ENCODE peak calls at places on chromosomes 13 and 19, in four cellular contexts. H, O, Q and D are unnamed samples.
A peak's percentile ranks its signal among the peaks of the same experiment; 100 is the strongest.

GRCh38 chr19:827710-828321 is at the start of gene AZU1:
- DNase-seq in H (no peak), Q (no peak), O (no peak), D (no peak)

GRCh38 chr13:76693086-76693485 is 193.1 kb downstream of the KCTD12 start:
- DNase-seq in O (no peak), Q (no peak), H (no peak), D (no peak)

GRCh38 chr13:49877629-49878218 is 58.4 kb downstream of the SPRYD7 start:
- DNase-seq in O (no peak), H (no peak), Q (no peak), D (no peak)

GRCh38 chr13:75423383-75423782 is 58.6 kb downstream of the TBC1D4 start:
- DNase-seq in Q (no peak), O (no peak), H (no peak), D (no peak)

GRCh38 chr19:18659281-18660050 is 22.6 kb downstream of the KLHL26 start:
- DNase-seq in O (no peak), Q (no peak), H (no peak), D (no peak)

GRCh38 chr13:109939105-109939504 is 152.7 kb upstream of the IRS2 start:
- DNase-seq in O (no peak), H (no peak), Q (no peak), D (no peak)

GRCh38 chr13:31046711-31047279 is 114.3 kb downstream of the TEX26 start:
- DNase-seq in H (no peak), Q (no peak), O (peak; percentile 54), D (no peak)

GRCh38 chr19:35490364-35490763 is at the start of gene KRTDAP:
- DNase-seq in O (no peak), Q (no peak), H (no peak), D (no peak)

GRCh38 chr13:110506396-110506795 is 55.1 kb downstream of the RAB20 start:
- DNase-seq in H (no peak), O (no peak), Q (no peak), D (no peak)

GRCh38 chr13:40230833-40231266 is 435.6 kb downstream of the FOXO1 start:
- DNase-seq in H (no peak), Q (no peak), O (no peak), D (no peak)

GRCh38 chr19:18422530-18423191 is 3.5 kb downstream of the SSBP4 start:
- DNase-seq in H (no peak), Q (no peak), O (no peak), D (no peak)

GRCh38 chr13:65378943-65379519 is 1851.1 kb downstream of the PCDH9 start:
- DNase-seq in O (no peak), Q (no peak), H (peak; percentile 3), D (no peak)

GRCh38 chr13:26710166-26710565 is 50.4 kb downstream of the GPR12 start:
- DNase-seq in Q (no peak), O (no peak), H (no peak), D (no peak)

GRCh38 chr19:51031220-51031879 is 3.5 kb downstream of the KLK12 start:
- DNase-seq in O (no peak), H (no peak), Q (no peak), D (no peak)
- H3K27me3 ChIP-seq in O (peaks cover 4% of the 10 kb centered on the region), H (peaks cover 2% of the 10 kb centered on the region), Q (no peaks in the 10 kb centered on the region), D (no peaks in the 10 kb centered on the region)

DNA sequence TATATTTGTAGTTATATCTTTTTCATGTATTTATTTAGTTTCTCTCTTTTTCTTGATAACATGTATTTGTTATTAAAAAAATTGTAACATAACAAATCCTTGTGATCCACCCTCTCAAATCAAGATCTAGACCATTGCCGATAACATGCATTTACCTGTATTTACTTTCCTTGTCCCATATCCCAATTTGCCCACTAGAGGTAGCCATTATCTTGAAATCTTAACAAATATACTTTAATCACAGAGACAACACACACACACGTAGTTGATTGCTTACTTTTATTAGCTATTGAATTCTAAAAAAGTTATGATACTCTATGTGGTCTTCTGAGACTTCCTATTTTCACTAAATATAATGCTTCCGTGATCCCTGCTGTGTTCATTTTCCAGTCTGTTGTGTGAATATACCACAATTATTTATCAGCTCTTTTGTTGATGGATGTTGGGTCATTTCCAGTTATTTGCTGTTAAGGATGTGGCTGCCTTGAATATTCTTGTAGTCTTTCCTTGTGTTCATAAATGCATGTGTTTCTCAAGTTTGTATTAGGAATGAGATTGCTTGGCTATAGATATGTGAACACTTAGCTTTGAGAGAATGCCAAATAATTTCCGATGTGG is 31.3 kb upstream of the ZMYM2 start:
- DNase-seq in Q (peak; percentile 9), O (no peak), H (peak; percentile 63), D (no peak)
- H3K4me3 ChIP-seq in Q (no peak overlapping the region), O (no peak overlapping the region), H (no peak overlapping the region), D (no peak overlapping the region)

GRCh38 chr19:8595651-8596050 is 14.9 kb downstream of the ADAMTS10 start:
- DNase-seq in O (no peak), H (no peak), Q (no peak), D (no peak)

GRCh38 chr19:8601796-8602195 is 8.7 kb downstream of the ADAMTS10 start:
- DNase-seq in H (no peak), O (no peak), Q (no peak), D (no peak)

GRCh38 chr19:8596168-8596567 is 14.3 kb downstream of the ADAMTS10 start:
- DNase-seq in H (no peak), O (no peak), Q (no peak), D (no peak)

GRCh38 chr19:8600816-8601215 is 9.7 kb downstream of the ADAMTS10 start:
- DNase-seq in Q (no peak), O (no peak), H (no peak), D (no peak)

GRCh38 chr19:8600064-8600463 is 10.5 kb downstream of the ADAMTS10 start:
- DNase-seq in Q (no peak), O (no peak), H (no peak), D (no peak)
- H3K27me3 ChIP-seq in Q (no peaks in the 10 kb centered on the region), O (no peaks in the 10 kb centered on the region), H (no peaks in the 10 kb centered on the region), D (no peaks in the 10 kb centered on the region)

DNA sequence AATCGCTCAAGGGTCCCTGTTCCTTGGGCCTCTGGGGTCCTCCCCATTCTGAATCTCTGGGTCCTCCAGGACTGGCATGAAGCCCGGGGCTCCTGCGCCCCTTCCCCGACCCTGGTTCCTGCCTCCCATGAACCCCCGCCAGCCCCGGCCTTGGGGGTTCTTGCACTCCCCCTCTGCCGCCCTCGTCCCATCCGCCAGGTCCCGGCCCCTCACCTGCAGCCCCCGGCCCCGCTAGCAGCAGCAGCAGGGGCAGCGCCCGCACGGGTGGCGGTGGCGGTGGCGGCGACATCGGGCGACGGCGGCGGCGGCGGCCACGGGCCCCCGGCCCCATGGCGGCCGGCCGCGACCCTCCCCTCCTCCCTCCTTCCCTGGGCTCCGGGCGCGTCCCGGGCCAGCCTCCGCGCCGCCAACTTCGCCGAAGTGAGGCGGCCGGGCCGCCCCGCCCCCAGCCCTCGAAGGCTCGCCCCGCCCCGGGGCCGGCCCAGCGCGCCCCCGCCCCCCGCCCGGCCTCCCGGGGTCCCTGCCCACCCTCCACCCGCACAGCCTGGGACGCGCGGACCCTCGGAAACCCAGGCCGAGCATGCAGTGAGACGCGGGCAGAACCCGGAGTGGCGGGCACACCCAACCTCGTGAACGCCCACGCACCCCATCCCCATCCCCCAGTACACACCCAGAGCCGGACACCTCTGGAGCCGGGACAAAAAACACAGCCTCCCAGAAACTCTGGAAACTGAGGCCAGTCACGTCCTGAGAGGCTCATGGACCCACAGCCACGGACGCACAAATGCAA is at the start of gene NOTCH3:
- DNase-seq in O (no peak), H (no peak), Q (no peak), D (no peak)
- H3K4me3 ChIP-seq in O (peak within 1 kb of the TSS; percentile 15), H (peak within 1 kb of the TSS; percentile 93), Q (peak within 1 kb of the TSS; percentile 90), D (peak within 1 kb of the TSS; percentile 82)

DNA sequence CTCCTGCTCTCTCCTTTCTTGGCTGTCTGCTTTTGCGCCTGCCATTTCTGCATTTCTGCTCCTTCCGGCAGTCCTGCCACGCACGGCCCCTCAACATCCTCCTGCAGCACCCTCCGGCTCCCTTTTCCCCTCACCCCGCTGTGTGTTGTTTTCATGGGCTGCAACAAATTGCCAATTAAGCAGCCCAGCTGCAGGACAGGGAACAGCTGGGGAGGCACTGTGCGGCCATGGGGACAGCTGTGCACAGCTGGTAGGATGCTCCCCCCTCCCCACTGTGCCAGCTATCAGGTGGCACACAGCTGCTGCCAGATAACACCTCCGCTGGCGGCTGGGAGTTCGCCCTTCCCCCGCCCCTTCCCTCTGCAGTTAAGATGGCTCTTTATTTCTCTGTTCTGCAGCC is 25.4 kb downstream of the LYL1 start:
- DNase-seq in O (no peak), Q (no peak), H (no peak), D (no peak)
- H3K27me3 ChIP-seq in O (no peaks in the 10 kb centered on the region), Q (no peaks in the 10 kb centered on the region), H (no peaks in the 10 kb centered on the region), D (no peaks in the 10 kb centered on the region)

DNA sequence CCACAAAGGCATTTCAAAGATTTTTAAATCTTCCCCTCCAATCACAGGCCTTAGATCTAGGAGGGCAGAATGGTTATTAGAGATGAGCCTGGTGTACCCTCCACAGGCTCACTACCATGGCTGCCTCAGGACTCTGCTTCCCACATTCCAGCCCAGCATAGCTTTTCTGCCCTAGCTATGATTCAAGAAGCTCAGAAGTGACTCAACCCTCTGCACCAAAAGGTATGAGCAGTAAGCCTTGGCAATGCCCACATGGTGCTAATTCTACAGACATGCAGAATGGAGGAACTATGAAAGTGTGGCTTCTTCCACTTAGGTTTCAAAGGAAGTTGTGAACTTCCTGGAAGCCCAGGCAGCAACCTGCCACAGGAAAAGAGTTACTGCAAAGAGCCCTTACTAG is 786.2 kb downstream of the SLITRK6 start:
- DNase-seq in O (no peak), H (peak; percentile 62), Q (no peak), D (no peak)
- H3K4me3 ChIP-seq in O (no peak overlapping the region), H (no peak overlapping the region), Q (no peak overlapping the region), D (no peak overlapping the region)

GRCh38 chr19:46913198-46913851 is 52.5 kb downstream of the ARHGAP35 start:
- DNase-seq in Q (no peak), H (no peak), O (no peak), D (no peak)
- H3K27me3 ChIP-seq in Q (no peaks in the 10 kb centered on the region), H (no peaks in the 10 kb centered on the region), O (no peaks in the 10 kb centered on the region), D (no peaks in the 10 kb centered on the region)

DNA sequence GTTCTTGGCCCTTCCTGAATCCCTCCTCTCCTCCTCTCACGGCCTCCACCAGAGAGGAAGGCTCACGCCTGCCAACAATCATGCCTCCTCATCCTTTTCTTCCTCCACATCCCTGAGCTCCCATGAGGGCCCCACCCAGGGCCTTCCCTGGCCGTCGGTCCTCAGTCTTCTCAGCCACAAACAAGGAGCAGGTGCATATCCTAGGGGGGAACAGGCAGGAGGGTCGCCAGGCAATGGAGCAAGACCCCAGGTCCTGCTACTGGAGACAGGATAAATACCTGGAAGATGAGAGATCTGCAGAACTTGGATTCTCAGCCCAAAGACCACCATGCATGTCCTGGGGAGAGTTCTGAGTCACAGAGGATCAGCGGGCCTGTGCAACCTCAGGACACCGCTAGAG is 344.6 kb upstream of the TSHZ3 start:
- DNase-seq in O (no peak), Q (no peak), H (no peak), D (no peak)
- H3K4me3 ChIP-seq in O (no peak overlapping the region), Q (no peak overlapping the region), H (no peak overlapping the region), D (no peak overlapping the region)